ENCODE peak calls at places on chromosomes 16 and 17, in nine cellular contexts. One of them, this sample, is unnamed.

GRCh38 chr16:802461-802860 is 1.9 kb upstream of the GNG13 start:
- DNase-seq in tibial nerve: no peak
- DNase-seq in lung: no peak
- DNase-seq in left ventricle myocardium inferior: no peak
- DNase-seq in A549: no peak
- DNase-seq in adrenal gland: no peak
- DNase-seq in body of pancreas: no peak
- DNase-seq in PC-9: no peak
- DNase-seq in CD4-positive, alpha-beta T cell: no peak
- DNase-seq in this sample: no peak

GRCh38 chr17:17514993-17515920 is 19.1 kb upstream of the RASD1 start:
- DNase-seq in tibial nerve: no peak
- DNase-seq in lung: no peak
- DNase-seq in left ventricle myocardium inferior: no peak
- DNase-seq in A549: no peak
- DNase-seq in adrenal gland: no peak
- DNase-seq in body of pancreas: no peak
- DNase-seq in PC-9: no peak
- DNase-seq in CD4-positive, alpha-beta T cell: no peak
- DNase-seq in this sample: no peak

GRCh38 chr17:82566129-82566995 is 46.8 kb downstream of the FOXK2 start:
- DNase-seq in tibial nerve: no peak
- DNase-seq in lung: no peak
- DNase-seq in left ventricle myocardium inferior: no peak
- DNase-seq in A549: no peak
- DNase-seq in adrenal gland: no peak
- DNase-seq in body of pancreas: no peak
- DNase-seq in PC-9: no peak
- DNase-seq in CD4-positive, alpha-beta T cell: no peak
- DNase-seq in this sample: no peak

GRCh38 chr17:12250973-12251372 is 230.3 kb downstream of the MAP2K4 start:
- DNase-seq in tibial nerve: no peak
- DNase-seq in lung: no peak
- DNase-seq in left ventricle myocardium inferior: no peak
- DNase-seq in A549: no peak
- DNase-seq in adrenal gland: no peak
- DNase-seq in body of pancreas: no peak
- DNase-seq in PC-9: no peak
- DNase-seq in CD4-positive, alpha-beta T cell: no peak
- DNase-seq in this sample: no peak

GRCh38 chr17:17641621-17642409 is 39.4 kb upstream of the RAI1 start:
- DNase-seq in tibial nerve: peak
- DNase-seq in lung: peak
- DNase-seq in left ventricle myocardium inferior: peak
- DNase-seq in A549: peak
- DNase-seq in adrenal gland: peak
- DNase-seq in body of pancreas: peak
- DNase-seq in PC-9: peak
- DNase-seq in CD4-positive, alpha-beta T cell: peak
- DNase-seq in this sample: peak

GRCh38 chr16:29306953-29307597 is 99.4 kb downstream of the NPIPB11 start:
- DNase-seq in tibial nerve: no peak
- DNase-seq in lung: no peak
- DNase-seq in left ventricle myocardium inferior: no peak
- DNase-seq in A549: no peak
- DNase-seq in adrenal gland: no peak
- DNase-seq in body of pancreas: no peak
- DNase-seq in PC-9: no peak
- DNase-seq in CD4-positive, alpha-beta T cell: no peak
- DNase-seq in this sample: no peak

GRCh38 chr17:17724991-17725852 is 44.0 kb downstream of the RAI1 start:
- DNase-seq in tibial nerve: no peak
- DNase-seq in lung: no peak
- DNase-seq in left ventricle myocardium inferior: no peak
- DNase-seq in A549: no peak
- DNase-seq in adrenal gland: no peak
- DNase-seq in body of pancreas: no peak
- DNase-seq in PC-9: no peak
- DNase-seq in CD4-positive, alpha-beta T cell: no peak
- DNase-seq in this sample: no peak

GRCh38 chr17:70564006-70564620 is 394.8 kb downstream of the KCNJ2 start:
- DNase-seq in tibial nerve: no peak
- DNase-seq in lung: no peak
- DNase-seq in left ventricle myocardium inferior: no peak
- DNase-seq in A549: no peak
- DNase-seq in adrenal gland: no peak
- DNase-seq in body of pancreas: no peak
- DNase-seq in PC-9: no peak
- DNase-seq in CD4-positive, alpha-beta T cell: no peak
- DNase-seq in this sample: no peak

GRCh38 chr16:50584033-50584722 is 36.0 kb downstream of the NKD1 start:
- DNase-seq in tibial nerve: no peak
- DNase-seq in lung: no peak
- DNase-seq in left ventricle myocardium inferior: no peak
- DNase-seq in A549: no peak
- DNase-seq in adrenal gland: no peak
- DNase-seq in body of pancreas: no peak
- DNase-seq in PC-9: no peak
- DNase-seq in CD4-positive, alpha-beta T cell: no peak
- DNase-seq in this sample: no peak

GRCh38 chr16:2520784-2521577 is 810 bp downstream of the AMDHD2 start:
- DNase-seq in tibial nerve: no peak
- DNase-seq in lung: peak
- DNase-seq in left ventricle myocardium inferior: no peak
- DNase-seq in A549: no peak
- DNase-seq in adrenal gland: peak
- DNase-seq in body of pancreas: no peak
- DNase-seq in PC-9: peak
- DNase-seq in CD4-positive, alpha-beta T cell: peak
- DNase-seq in this sample: no peak

GRCh38 chr17:15351925-15352324 is 10.5 kb upstream of the TEKT3 start:
- DNase-seq in tibial nerve: no peak
- DNase-seq in lung: no peak
- DNase-seq in left ventricle myocardium inferior: no peak
- DNase-seq in A549: peak
- DNase-seq in adrenal gland: peak
- DNase-seq in body of pancreas: peak
- DNase-seq in PC-9: peak
- DNase-seq in CD4-positive, alpha-beta T cell: no peak
- DNase-seq in this sample: no peak

GRCh38 chr17:44387773-44388172 is 1.7 kb downstream of the ITGA2B start:
- DNase-seq in tibial nerve: no peak
- DNase-seq in lung: no peak
- DNase-seq in left ventricle myocardium inferior: no peak
- DNase-seq in A549: no peak
- DNase-seq in adrenal gland: no peak
- DNase-seq in body of pancreas: no peak
- DNase-seq in PC-9: no peak
- DNase-seq in CD4-positive, alpha-beta T cell: no peak
- DNase-seq in this sample: no peak

GRCh38 chr16:19095699-19096098 is 18.1 kb upstream of the ITPRIPL2 start:
- DNase-seq in tibial nerve: no peak
- DNase-seq in lung: no peak
- DNase-seq in left ventricle myocardium inferior: no peak
- DNase-seq in A549: no peak
- DNase-seq in adrenal gland: no peak
- DNase-seq in body of pancreas: no peak
- DNase-seq in PC-9: peak
- DNase-seq in CD4-positive, alpha-beta T cell: no peak
- DNase-seq in this sample: no peak

GRCh38 chr17:49260922-49261291 is 30.3 kb upstream of the PHOSPHO1 start:
- DNase-seq in tibial nerve: no peak
- DNase-seq in lung: no peak
- DNase-seq in left ventricle myocardium inferior: no peak
- DNase-seq in A549: no peak
- DNase-seq in adrenal gland: no peak
- DNase-seq in body of pancreas: no peak
- DNase-seq in PC-9: no peak
- DNase-seq in CD4-positive, alpha-beta T cell: no peak
- DNase-seq in this sample: no peak

DNA sequence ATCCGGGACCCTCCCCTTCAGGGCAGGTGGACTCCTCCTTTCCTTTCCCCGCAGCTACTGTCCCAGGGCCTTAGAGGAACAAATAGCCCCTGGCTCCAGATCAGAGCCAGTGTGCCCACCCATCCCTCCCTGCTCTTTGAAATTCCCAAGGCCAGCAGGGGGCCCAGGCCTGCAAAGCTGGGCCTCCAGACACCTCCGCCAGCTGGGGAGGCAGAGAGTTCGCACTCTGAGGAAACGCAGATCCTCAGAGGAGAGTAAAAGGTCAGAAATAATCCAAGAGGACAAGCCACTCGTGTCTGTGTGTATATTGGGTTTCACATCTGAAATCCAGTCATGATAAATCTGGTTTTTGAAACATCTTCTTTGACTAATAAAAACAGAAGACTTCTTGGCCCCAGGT is 44.7 kb upstream of the TBX2 start:
- DNase-seq in tibial nerve: no peak
- DNase-seq in lung: no peak
- DNase-seq in left ventricle myocardium inferior: no peak
- DNase-seq in A549: no peak
- DNase-seq in adrenal gland: no peak
- DNase-seq in body of pancreas: no peak
- DNase-seq in PC-9: no peak
- DNase-seq in CD4-positive, alpha-beta T cell: no peak
- DNase-seq in this sample: no peak
- TF ChIP-seq CTCF in tibial nerve: no peak
- TF ChIP-seq CTCF in lung: no peak
- TF ChIP-seq CTCF in left ventricle myocardium inferior: no peak
- TF ChIP-seq CTCF in A549: no peak
- TF ChIP-seq CTCF in adrenal gland: no peak
- TF ChIP-seq CTCF in body of pancreas: no peak
- TF ChIP-seq CTCF in PC-9: no peak
- TF ChIP-seq CTCF in CD4-positive, alpha-beta T cell: no peak
- TF ChIP-seq CTCF in this sample: no peak

DNA sequence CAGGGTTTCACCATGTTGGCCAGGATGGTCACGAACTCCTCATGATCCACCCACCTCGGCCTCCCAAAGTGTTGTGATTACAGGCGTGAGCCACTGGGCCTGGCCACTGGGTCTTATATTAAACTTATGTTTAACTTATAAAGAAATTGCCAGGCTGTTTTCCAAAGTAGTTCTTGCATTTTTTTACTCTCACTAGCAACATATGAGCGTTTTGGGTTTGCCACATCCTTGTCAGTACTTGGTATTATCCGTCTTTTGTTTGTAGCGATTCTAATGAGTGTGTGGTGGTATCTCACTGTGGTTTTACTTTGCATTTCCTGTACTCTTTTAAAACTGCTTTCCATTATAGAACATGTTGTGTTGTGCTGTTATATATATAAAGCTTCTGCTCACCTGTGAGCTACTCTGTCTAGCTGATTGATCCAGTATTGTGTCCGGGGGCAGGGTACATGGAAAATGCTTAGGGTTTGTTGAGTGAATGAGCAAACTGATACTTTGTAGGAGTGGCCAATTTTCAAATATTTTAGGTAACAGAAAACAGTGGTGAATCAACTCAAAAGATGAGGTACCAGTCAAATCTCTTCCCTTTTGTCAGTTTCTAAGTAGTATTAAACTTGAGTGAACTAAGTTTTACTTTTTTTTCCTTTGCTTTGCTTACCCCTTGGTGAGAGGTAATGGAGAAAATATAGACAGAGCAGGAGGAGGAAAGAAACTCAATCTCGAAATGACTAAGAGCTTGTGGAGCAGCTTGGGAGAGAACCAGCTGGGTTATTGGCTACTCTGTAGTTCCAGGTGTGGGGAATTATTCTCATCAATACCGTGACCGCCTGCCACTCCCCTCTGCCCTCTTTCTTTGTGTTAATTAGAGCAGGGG is 75.8 kb downstream of the PITPNC1 start:
- DNase-seq in tibial nerve: no peak
- DNase-seq in lung: no peak
- DNase-seq in left ventricle myocardium inferior: no peak
- DNase-seq in A549: no peak
- DNase-seq in adrenal gland: no peak
- DNase-seq in body of pancreas: no peak
- DNase-seq in PC-9: no peak
- DNase-seq in CD4-positive, alpha-beta T cell: no peak
- DNase-seq in this sample: no peak
- H3K27ac ChIP-seq in tibial nerve: peak
- H3K27ac ChIP-seq in lung: no peak
- H3K27ac ChIP-seq in left ventricle myocardium inferior: no peak
- H3K27ac ChIP-seq in A549: no peak
- H3K27ac ChIP-seq in adrenal gland: no peak
- H3K27ac ChIP-seq in body of pancreas: peak
- H3K27ac ChIP-seq in PC-9: no peak
- H3K27ac ChIP-seq in CD4-positive, alpha-beta T cell: peak
- H3K27ac ChIP-seq in this sample: no peak

DNA sequence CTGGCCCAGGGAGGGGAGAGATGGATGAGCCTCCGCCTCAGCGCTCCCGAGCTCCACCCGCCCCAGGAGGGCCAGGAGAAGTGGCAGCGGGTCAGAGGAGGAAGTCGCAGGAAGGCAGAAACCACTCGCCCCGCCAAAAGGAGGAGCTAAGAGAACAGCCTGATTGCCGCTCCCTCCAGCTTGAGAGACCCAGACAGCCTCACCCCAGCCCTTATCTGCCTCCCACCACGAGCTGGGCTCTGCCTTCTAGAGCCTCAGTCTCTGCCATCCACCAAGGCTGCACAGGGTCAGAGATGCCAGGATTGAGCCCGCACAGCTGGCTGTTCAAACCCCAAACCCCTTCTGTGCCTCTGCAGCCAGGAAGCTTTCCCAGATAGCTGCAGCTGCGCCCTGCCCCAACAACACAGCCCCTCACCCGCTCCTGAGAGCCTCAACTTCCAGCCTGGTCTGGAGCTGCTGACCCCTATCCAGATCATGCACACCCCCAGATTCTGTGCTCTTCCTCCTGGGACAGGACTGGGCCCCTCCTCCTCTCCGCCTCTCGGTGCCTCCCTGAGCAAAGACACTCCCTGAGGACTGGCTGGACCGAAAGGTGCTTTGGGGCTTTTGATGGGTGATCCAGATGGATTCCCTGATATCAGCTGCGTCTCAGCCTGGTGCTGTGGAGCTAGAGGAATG is 1.0 kb upstream of the ATP2A3 start:
- DNase-seq in tibial nerve: peak
- DNase-seq in lung: peak
- DNase-seq in left ventricle myocardium inferior: peak
- DNase-seq in A549: peak
- DNase-seq in adrenal gland: no peak
- DNase-seq in body of pancreas: peak
- DNase-seq in PC-9: peak
- DNase-seq in CD4-positive, alpha-beta T cell: peak
- DNase-seq in this sample: no peak
- TF ChIP-seq CTCF in tibial nerve: no peak
- TF ChIP-seq CTCF in lung: no peak
- TF ChIP-seq CTCF in left ventricle myocardium inferior: no peak
- TF ChIP-seq CTCF in A549: no peak
- TF ChIP-seq CTCF in adrenal gland: no peak
- TF ChIP-seq CTCF in body of pancreas: no peak
- TF ChIP-seq CTCF in PC-9: no peak
- TF ChIP-seq CTCF in CD4-positive, alpha-beta T cell: no peak
- TF ChIP-seq CTCF in this sample: no peak

DNA sequence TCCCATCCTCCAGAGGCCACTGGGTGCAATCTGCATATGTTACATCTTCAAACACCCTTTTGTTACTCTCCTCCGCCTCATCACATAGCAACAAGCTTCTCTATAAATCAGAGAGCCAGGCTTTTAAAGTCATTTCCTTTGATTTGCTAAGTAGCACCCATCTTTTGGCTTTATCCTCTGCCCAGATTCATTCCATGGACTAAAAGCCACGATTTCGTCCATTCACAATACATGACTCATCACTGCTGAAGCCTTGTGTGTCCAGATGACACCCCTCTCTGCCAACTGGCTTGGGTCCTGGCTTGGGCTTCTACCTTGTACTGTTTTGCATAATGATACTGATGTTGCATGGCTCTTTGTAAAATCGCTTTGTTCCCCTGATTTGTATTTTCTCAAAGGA is 2.0 kb upstream of the KRT38 start:
- DNase-seq in tibial nerve: no peak
- DNase-seq in lung: no peak
- DNase-seq in left ventricle myocardium inferior: no peak
- DNase-seq in A549: no peak
- DNase-seq in adrenal gland: no peak
- DNase-seq in body of pancreas: no peak
- DNase-seq in PC-9: no peak
- DNase-seq in CD4-positive, alpha-beta T cell: no peak
- DNase-seq in this sample: no peak
- H3K27ac ChIP-seq in tibial nerve: no peak
- H3K27ac ChIP-seq in lung: no peak
- H3K27ac ChIP-seq in left ventricle myocardium inferior: no peak
- H3K27ac ChIP-seq in A549: no peak
- H3K27ac ChIP-seq in adrenal gland: no peak
- H3K27ac ChIP-seq in body of pancreas: no peak
- H3K27ac ChIP-seq in PC-9: no peak
- H3K27ac ChIP-seq in CD4-positive, alpha-beta T cell: no peak
- H3K27ac ChIP-seq in this sample: no peak